ENCODE peak calls at places on chromosome 13, in eight cellular contexts. W is fibroblast of gingiva; B is activated CD4-positive, alpha-beta memory T cell treated with anti-CD3 and anti-CD28 coated beads for 36 hours; E is RCC 7860; Q is body of pancreas; J is stimulated activated CD8-positive, alpha-beta memory T cell treated with anti-CD3 and anti-CD28 coated beads, Interleukin-12 subunit alpha, Interleukin-12 subunit beta, amount 100 ng/mL, for 4 hours; X is NCI-H748 treated with DMSO at 0.1 percent for 48 hours; H is amygdala. Z is an unnamed sample.

GRCh38 chr13:50460366-50460765 is 383.1 kb downstream of the DLEU7 start:
- DNase-seq in W (no peak), B (no peak), E (no peak), Q (no peak), J (no peak), X (no peak), H (no peak), Z (no peak)

GRCh38 chr13:20391597-20392452 is 133.8 kb downstream of the CRYL1 start:
- DNase-seq in W (no peak), B (no peak), E (no peak), Q (no peak), J (no peak), X (no peak), H (no peak), Z (no peak)

GRCh38 chr13:77918391-77919261 is at the start of gene EDNRB:
- DNase-seq in W (peak), B (peak), E (no peak), Q (peak), J (no peak), X (no peak), H (peak), Z (no peak)

GRCh38 chr13:31998131-31998530 is 33.4 kb upstream of the FRY start:
- DNase-seq in W (no peak), B (no peak), E (no peak), Q (no peak), J (no peak), X (peak), H (no peak), Z (no peak)

GRCh38 chr13:59492030-59492636 is 671.6 kb downstream of the DIAPH3 start:
- DNase-seq in W (no peak), B (no peak), E (no peak), Q (no peak), J (no peak), X (no peak), H (no peak), Z (no peak)

GRCh38 chr13:99812611-99813010 is 159.0 kb downstream of the ZIC5 start:
- DNase-seq in W (peak), B (no peak), E (peak), Q (peak), J (no peak), X (no peak), H (no peak), Z (peak)

GRCh38 chr13:105778196-105778595 is 757.3 kb downstream of the EFNB2 start:
- DNase-seq in W (no peak), B (no peak), E (no peak), Q (no peak), J (no peak), X (no peak), H (no peak), Z (peak)

GRCh38 chr13:48398450-48399095 is 14.3 kb downstream of the LPAR6 start:
- DNase-seq in W (no peak), B (no peak), E (no peak), Q (no peak), J (no peak), X (no peak), H (no peak), Z (no peak)

GRCh38 chr13:43785681-43786471 is 896 bp downstream of the ENOX1 start:
- DNase-seq in W (peak), B (peak), E (no peak), Q (peak), J (no peak), X (peak), H (peak), Z (no peak)

GRCh38 chr13:111875922-111876321 is 191.0 kb upstream of the SOX1 start:
- DNase-seq in W (no peak), B (no peak), E (no peak), Q (no peak), J (no peak), X (no peak), H (no peak), Z (no peak)

GRCh38 chr13:67119481-67119883 is 110.7 kb downstream of the PCDH9 start:
- DNase-seq in W (peak), B (no peak), E (peak), Q (no peak), J (no peak), X (no peak), H (no peak), Z (peak)

GRCh38 chr13:100392709-100393630 is 195.6 kb downstream of the GGACT start:
- DNase-seq in W (peak), B (peak), E (peak), Q (peak), J (peak), X (no peak), H (no peak), Z (peak)

GRCh38 chr13:80055804-80056203 is 285.1 kb downstream of the SPRY2 start:
- DNase-seq in W (no peak), B (no peak), E (no peak), Q (no peak), J (no peak), X (no peak), H (no peak), Z (no peak)

GRCh38 chr13:48962281-48962680 is 13.4 kb upstream of the FNDC3A start:
- DNase-seq in W (no peak), B (no peak), E (no peak), Q (no peak), J (no peak), X (no peak), H (no peak), Z (no peak)

GRCh38 chr13:40774672-40775071 is 3.7 kb upstream of the MRPS31 start:
- DNase-seq in W (no peak), B (no peak), E (no peak), Q (no peak), J (no peak), X (no peak), H (no peak), Z (no peak)

GRCh38 chr13:80339841-80340642 is 884 bp downstream of the SPRY2 start:
- DNase-seq in W (peak), B (peak), E (peak), Q (peak), J (peak), X (peak), H (peak), Z (no peak)

GRCh38 chr13:37403776-37404497 is 194.6 kb downstream of the POSTN start:
- DNase-seq in W (peak), B (no peak), E (no peak), Q (no peak), J (no peak), X (no peak), H (no peak), Z (peak)

GRCh38 chr13:113898391-113898790 is 34.5 kb upstream of the GAS6 start:
- DNase-seq in W (no peak), B (no peak), E (no peak), Q (peak), J (no peak), X (no peak), H (no peak), Z (no peak)

GRCh38 chr13:113506025-113506685 is 15.6 kb upstream of the DCUN1D2 start:
- DNase-seq in W (no peak), B (no peak), E (no peak), Q (no peak), J (no peak), X (no peak), H (no peak), Z (no peak)

GRCh38 chr13:102220681-102221228 is 181.1 kb downstream of the FGF14 start:
- DNase-seq in W (no peak), B (no peak), E (no peak), Q (no peak), J (no peak), X (no peak), H (no peak), Z (no peak)

GRCh38 chr13:38662362-38662761 is 24.5 kb upstream of the FREM2 start:
- DNase-seq in W (peak), B (no peak), E (no peak), Q (no peak), J (no peak), X (no peak), H (no peak), Z (peak)

GRCh38 chr13:93260591-93260990 is 34.0 kb downstream of the GPC6 start:
- DNase-seq in W (peak), B (no peak), E (no peak), Q (no peak), J (no peak), X (no peak), H (no peak), Z (no peak)

Z was measured in skeletal muscle cell.